ENCODE peak calls at places on chromosome 14, in five cellular contexts. H is astrocyte, B is MM.1S, D is hepatocyte, V is kidney epithelial cell. J is an unnamed sample.

GRCh38 chr14:22386924-22387775 is 201.9 kb downstream of the DAD1 start:
- DNase-seq in H (peak), B (peak), D (peak), V (no peak), J (no peak)

GRCh38 chr14:69093551-69094421 is 59.1 kb downstream of the DCAF5 start:
- DNase-seq in H (peak), B (no peak), D (peak), V (no peak), J (no peak)

GRCh38 chr14:47044841-47045240 is 393.3 kb upstream of the RPL10L start:
- DNase-seq in H (peak), B (no peak), D (peak), V (no peak), J (no peak)

GRCh38 chr14:93048843-93049242 is 66.9 kb downstream of the ITPK1 start:
- DNase-seq in H (no peak), B (no peak), D (no peak), V (no peak), J (no peak)

GRCh38 chr14:52937306-52937705 is 13.5 kb downstream of the FERMT2 start:
- DNase-seq in H (no peak), B (no peak), D (no peak), V (no peak), J (no peak)

GRCh38 chr14:41891624-41892023 is 284.9 kb downstream of the LRFN5 start:
- DNase-seq in H (no peak), B (no peak), D (no peak), V (no peak), J (no peak)

GRCh38 chr14:54818201-54819133 is 84.2 kb downstream of the GCH1 start:
- DNase-seq in H (peak), B (no peak), D (peak), V (peak), J (no peak)

GRCh38 chr14:77654001-77654431 is 37.6 kb upstream of the SPTLC2 start:
- DNase-seq in H (no peak), B (no peak), D (no peak), V (no peak), J (no peak)

GRCh38 chr14:33848706-33849454 is 102.0 kb downstream of the EGLN3 start:
- DNase-seq in H (peak), B (no peak), D (peak), V (peak), J (no peak)

GRCh38 chr14:61188196-61188595 is 92.9 kb downstream of the TMEM30B start:
- DNase-seq in H (no peak), B (no peak), D (no peak), V (no peak), J (peak)

GRCh38 chr14:62592877-62593276 is 452.4 kb downstream of the KCNH5 start:
- DNase-seq in H (peak), B (no peak), D (peak), V (no peak), J (no peak)

GRCh38 chr14:68637106-68638021 is 155.5 kb downstream of the ZFP36L1 start:
- DNase-seq in H (peak), B (no peak), D (no peak), V (no peak), J (no peak)

GRCh38 chr14:22976620-22977433 is 5.5 kb downstream of the AJUBA start:
- DNase-seq in H (no peak), B (no peak), D (peak), V (no peak), J (no peak)

GRCh38 chr14:52850520-52850919 is 59.1 kb upstream of the GNPNAT1 start:
- DNase-seq in H (no peak), B (no peak), D (no peak), V (no peak), J (no peak)

GRCh38 chr14:39807271-39807670 is 375.0 kb upstream of the FBXO33 start:
- DNase-seq in H (no peak), B (no peak), D (no peak), V (no peak), J (no peak)

GRCh38 chr14:89936654-89937185 is 17.8 kb downstream of the EFCAB11 start:
- DNase-seq in H (no peak), B (no peak), D (no peak), V (no peak), J (no peak)

GRCh38 chr14:33755358-33755757 is 195.5 kb downstream of the EGLN3 start:
- DNase-seq in H (peak), B (no peak), D (no peak), V (no peak), J (no peak)

GRCh38 chr14:92540472-92541048 is 27.0 kb downstream of the RIN3 start:
- DNase-seq in H (peak), B (no peak), D (peak), V (peak), J (no peak)

GRCh38 chr14:42855159-42855558 is 1248.5 kb downstream of the LRFN5 start:
- DNase-seq in H (no peak), B (no peak), D (no peak), V (no peak), J (no peak)

GRCh38 chr14:101000711-101001110 is 97.2 kb upstream of the RTL1 start:
- DNase-seq in H (peak), B (no peak), D (no peak), V (no peak), J (no peak)

GRCh38 chr14:21711360-21711961 is 37.8 kb upstream of the OR4E1 start:
- DNase-seq in H (peak), B (peak), D (peak), V (peak), J (no peak)

GRCh38 chr14:68941820-68942219 is 37.3 kb downstream of the ACTN1 start:
- DNase-seq in H (peak), B (no peak), D (peak), V (peak), J (no peak)

GRCh38 chr14:63224196-63224595 is 20.0 kb downstream of the RHOJ start:
- DNase-seq in H (peak), B (no peak), D (peak), V (no peak), J (no peak)

GRCh38 chr14:71815110-71815509 is 117.1 kb upstream of the RGS6 start:
- DNase-seq in H (no peak), B (no peak), D (no peak), V (no peak), J (no peak)

GRCh38 chr14:93083898-93084297 is 31.8 kb downstream of the ITPK1 start:
- DNase-seq in H (no peak), B (no peak), D (no peak), V (no peak), J (no peak)

GRCh38 chr14:100566119-100566518 is 21.1 kb downstream of the BEGAIN start:
- DNase-seq in H (no peak), B (no peak), D (no peak), V (no peak), J (no peak)

GRCh38 chr14:38342803-38343202 is 86.9 kb upstream of the CLEC14A start:
- DNase-seq in H (peak), B (no peak), D (no peak), V (peak), J (no peak)

GRCh38 chr14:32201816-32202467 is at the start of gene RNU6-7:
- DNase-seq in H (peak), B (no peak), D (peak), V (no peak), J (peak)

GRCh38 chr14:77761205-77761931 is 412 bp upstream of the SNW1 start:
- DNase-seq in H (peak), B (no peak), D (peak), V (no peak), J (no peak)

GRCh38 chr14:93977171-93977570 is 801 bp upstream of the ASB2 start:
- DNase-seq in H (no peak), B (no peak), D (no peak), V (no peak), J (no peak)

GRCh38 chr14:22555573-22556011 is 33.4 kb downstream of the DAD1 start:
- DNase-seq in H (peak), B (peak), D (no peak), V (no peak), J (no peak)

GRCh38 chr14:75982724-75983358 is 1.0 kb upstream of the TGFB3 start:
- DNase-seq in H (no peak), B (peak), D (no peak), V (no peak), J (peak)

GRCh38 chr14:106842687-106843086 is 1316.3 kb downstream of the TMEM121 start:
- DNase-seq in H (no peak), B (no peak), D (no peak), V (no peak), J (no peak)
- TF ChIP-seq CTCF in H (no peak), B (peak), D (no peak), V (peak), J (peak)

DNA sequence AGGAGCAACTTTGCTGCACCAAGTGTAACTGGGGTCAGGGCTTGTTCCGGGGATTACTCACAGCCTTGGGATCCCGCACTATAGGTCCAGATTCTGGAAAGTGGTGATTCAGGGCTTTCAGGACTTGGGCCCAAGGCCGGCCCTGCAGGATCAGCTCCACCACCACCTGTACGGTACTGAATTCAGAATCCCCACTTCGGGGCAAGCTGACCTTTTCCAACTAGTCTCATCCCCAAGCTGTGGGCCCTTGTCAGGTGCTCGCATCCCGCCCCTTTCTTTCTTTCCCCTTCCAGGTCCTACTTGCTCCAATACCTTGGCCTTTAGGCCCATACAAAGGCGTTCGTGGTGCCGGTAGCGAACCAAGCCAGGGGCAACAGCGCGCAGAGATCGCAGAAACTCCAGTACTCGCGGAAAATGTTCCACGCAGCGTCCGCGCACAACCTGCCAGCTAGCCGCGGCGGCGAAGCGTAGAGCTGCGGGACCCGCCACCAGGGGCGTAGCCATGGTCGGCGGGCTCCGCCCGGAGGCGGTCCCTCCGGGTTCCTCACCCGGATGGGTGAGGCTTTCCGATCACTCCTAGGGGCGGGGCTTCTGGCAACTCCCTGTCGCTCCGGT is 487 bp downstream of the TINF2 start:
- DNase-seq in H (peak), B (peak), D (peak), V (no peak), J (peak)
- H3K4me3 ChIP-seq in H (peak), B (peak), D (peak), V (peak), J (peak)

GRCh38 chr14:34981743-34982420 is 910 bp upstream of the SRP54 start:
- DNase-seq in H (peak), B (peak), D (peak), V (no peak), J (no peak)
- TF ChIP-seq CTCF in H (no peak), B (peak), D (peak), V (peak), J (peak)

GRCh38 chr14:56195727-56196126 is 77.5 kb downstream of the PELI2 start:
- DNase-seq in H (peak), B (peak), D (no peak), V (peak), J (peak)
- H3K4me3 ChIP-seq in H (no peak), B (peak), D (no peak), V (no peak), J (no peak)

DNA sequence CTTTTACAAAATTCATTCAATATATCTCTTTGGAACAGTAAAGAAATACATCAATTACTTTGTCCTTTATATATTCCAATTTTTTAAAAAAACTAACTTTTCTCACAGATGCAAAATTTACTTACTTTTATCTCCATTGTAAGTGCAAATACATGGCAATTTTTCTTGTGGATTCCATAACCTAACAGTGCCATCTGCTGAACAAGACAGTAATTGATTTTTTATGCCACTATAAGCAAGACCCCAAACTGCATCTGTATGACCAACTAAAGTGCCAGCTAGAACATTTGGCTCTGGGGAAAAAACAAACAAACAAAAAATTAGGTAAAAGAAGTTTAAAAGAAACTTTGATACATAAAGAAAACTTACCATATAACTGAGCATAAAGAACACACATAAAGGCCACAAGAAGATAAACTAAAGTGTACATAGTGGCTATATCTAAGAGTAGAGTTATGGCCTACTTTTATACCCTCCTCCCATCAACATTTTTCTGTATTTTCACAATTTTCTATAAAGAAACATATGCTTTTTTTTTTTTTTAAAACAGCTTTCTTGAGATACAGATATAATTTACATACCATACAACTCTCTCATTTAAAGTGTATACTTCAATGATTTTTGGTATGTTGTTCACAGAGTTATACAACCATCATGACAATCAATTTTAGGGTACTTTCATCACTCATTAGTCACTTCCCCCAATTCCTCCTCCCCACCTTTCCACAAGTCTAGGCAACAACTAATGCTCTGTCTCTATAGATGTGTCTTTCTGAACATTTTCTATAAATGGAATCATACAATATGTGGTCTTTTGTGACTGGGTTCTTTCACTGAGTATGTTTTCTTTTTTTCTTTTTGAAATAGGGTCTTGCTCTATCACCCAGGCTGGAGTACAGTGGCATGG is 32.6 kb downstream of the COCH start:
- DNase-seq in H (no peak), B (no peak), D (peak), V (no peak), J (peak)
- TF ChIP-seq CTCF in H (peak), B (peak), D (peak), V (peak), J (peak)

DNA sequence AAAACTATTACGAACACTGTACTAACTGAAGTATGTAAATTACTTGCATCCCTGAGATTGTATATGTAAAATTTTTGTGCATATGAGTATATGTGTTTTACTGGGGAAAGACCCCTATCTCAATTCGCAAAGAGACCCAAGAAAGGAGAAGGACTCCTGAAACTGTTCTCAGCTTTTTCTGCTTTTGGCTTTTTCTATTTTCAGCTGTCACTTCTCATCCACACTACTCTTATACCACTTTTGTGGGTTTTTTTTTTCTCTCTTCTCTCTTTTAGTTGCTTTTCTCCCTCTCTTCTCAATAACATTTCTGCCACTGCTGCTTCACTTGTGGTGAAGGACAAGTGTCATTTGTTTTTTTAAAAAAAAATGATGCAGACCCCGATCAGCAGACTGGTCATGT is 39.8 kb downstream of the NIN start:
- DNase-seq in H (no peak), B (no peak), D (no peak), V (no peak), J (peak)
- H3K4me3 ChIP-seq in H (no peak), B (no peak), D (no peak), V (no peak), J (peak)

GRCh38 chr14:57834001-57834598 is 31.8 kb downstream of the SLC35F4 start:
- DNase-seq in H (no peak), B (no peak), D (no peak), V (no peak), J (no peak)

GRCh38 chr14:57835751-57836150 is 30.1 kb downstream of the SLC35F4 start:
- DNase-seq in H (no peak), B (no peak), D (no peak), V (no peak), J (no peak)

GRCh38 chr14:57834961-57835360 is 30.9 kb downstream of the SLC35F4 start:
- DNase-seq in H (no peak), B (no peak), D (no peak), V (no peak), J (no peak)

GRCh38 chr14:57833304-57833703 is 32.6 kb downstream of the SLC35F4 start:
- DNase-seq in H (peak), B (no peak), D (peak), V (peak), J (no peak)

DNA sequence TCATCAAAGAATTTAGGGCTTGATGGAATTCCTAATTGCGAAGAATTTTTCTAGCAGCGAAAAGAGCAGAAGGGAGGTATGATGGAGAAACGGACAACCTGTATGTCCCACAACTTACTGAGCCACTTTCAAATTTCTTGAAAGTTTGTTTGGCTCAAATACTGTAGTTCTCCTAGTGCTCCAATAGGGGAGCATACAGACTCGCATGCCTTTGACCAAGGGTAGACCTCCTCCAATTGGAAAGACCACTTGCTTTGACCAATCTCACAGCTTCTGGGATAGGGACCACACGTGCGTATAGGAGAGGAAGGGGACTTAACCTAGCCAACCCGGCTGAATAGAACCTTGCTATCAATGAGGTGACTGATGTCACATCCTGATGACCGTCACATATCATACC is 28.6 kb downstream of the SLC35F4 start:
- DNase-seq in H (no peak), B (no peak), D (no peak), V (no peak), J (no peak)
- TF ChIP-seq CTCF in H (no peak), B (no peak), D (no peak), V (no peak), J (no peak)

DNA sequence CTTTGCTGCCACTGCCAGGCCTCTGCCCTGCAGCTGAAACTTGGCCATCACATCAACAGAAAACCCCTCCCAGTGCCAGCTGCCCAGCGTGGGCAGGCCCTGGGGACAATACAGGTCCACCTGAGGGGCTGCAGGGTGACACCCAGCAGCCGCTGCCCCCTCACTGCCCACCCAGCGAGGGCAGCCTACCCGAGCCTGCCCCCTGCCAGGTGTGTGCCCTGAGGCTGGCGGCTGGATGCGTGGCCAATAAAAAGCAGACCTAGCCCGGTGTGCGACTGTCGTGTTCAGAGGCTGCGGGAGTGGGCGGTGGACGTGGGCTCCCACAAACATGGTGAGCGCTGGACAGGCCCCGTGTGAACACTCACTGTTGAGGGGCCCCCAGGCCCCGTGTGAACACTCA is 4.7 kb upstream of the ADSS1 start:
- DNase-seq in H (no peak), B (no peak), D (no peak), V (no peak), J (no peak)
- H3K4me3 ChIP-seq in H (no peak), B (no peak), D (no peak), V (no peak), J (no peak)

DNA sequence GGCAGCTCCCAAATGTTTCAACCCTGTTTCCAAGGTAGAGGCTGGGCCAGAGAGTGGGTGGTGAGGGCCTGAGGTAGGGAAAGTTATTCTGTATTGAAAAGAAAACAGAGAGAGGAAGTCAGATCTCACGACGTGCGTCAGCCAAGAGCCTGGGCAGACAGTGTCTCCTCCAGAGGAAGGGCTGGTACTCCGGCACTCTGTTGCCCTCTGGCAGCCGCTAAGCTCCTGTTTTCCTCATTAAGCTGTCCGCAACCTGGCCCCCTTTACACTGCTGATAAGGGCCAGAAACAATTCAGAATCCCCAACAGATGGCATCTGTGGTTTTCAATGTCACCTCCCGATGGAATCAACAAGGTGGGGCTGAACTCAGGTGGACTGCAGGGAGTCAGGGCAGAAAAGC is 26.0 kb upstream of the LTBP2 start:
- DNase-seq in H (no peak), B (no peak), D (no peak), V (no peak), J (no peak)
- TF ChIP-seq CTCF in H (no peak), B (no peak), D (no peak), V (no peak), J (no peak)

J was measured in GM06990.